ENCODE peak calls at places on chromosome 1, in six cellular contexts. V is body of pancreas; Y is mucosa of descending colon; J is cardiac muscle cell; K is Panc1; I is CD8-positive, alpha-beta T cell. B is an unnamed sample. For H3K4me1, the result is how much of the 10 kb centered on the place peaks cover.

GRCh38 chr1:3564921-3565831 is 46.1 kb downstream of the MEGF6 start:
- DNase-seq in I (peak), V (peak), Y (peak), K (no peak), J (peak), B (no peak)

GRCh38 chr1:234969630-234970370 is 158.8 kb downstream of the TOMM20 start:
- DNase-seq in K (no peak), V (peak), Y (no peak), I (no peak), J (peak), B (peak)

GRCh38 chr1:1347663-1348419 is 1.4 kb downstream of the DVL1 start:
- DNase-seq in V (peak), K (no peak), J (no peak), I (no peak), Y (peak), B (peak)

GRCh38 chr1:11918779-11919519 is 7.3 kb downstream of the KIAA2013 start:
- DNase-seq in K (no peak), V (no peak), I (no peak), J (peak), Y (no peak), B (no peak)

GRCh38 chr1:195748969-195749368 is 859.3 kb downstream of the KCNT2 start:
- DNase-seq in K (no peak), V (no peak), Y (no peak), I (no peak), J (no peak), B (no peak)

GRCh38 chr1:1239247-1239623 is 7.2 kb downstream of the B3GALT6 start:
- DNase-seq in Y (no peak), V (no peak), K (no peak), J (no peak), I (no peak), B (no peak)

GRCh38 chr1:201171063-201172036 is 17.1 kb upstream of the TMEM9 start:
- DNase-seq in J (peak), I (no peak), V (peak), Y (peak), K (no peak), B (peak)

GRCh38 chr1:89890085-89890754 is 69.4 kb downstream of the LRRC8D start:
- DNase-seq in V (peak), K (no peak), I (no peak), J (peak), Y (no peak), B (no peak)

GRCh38 chr1:111960971-111961370 is 28.5 kb downstream of the KCND3 start:
- DNase-seq in V (no peak), I (no peak), Y (no peak), K (no peak), J (no peak), B (no peak)

GRCh38 chr1:24635195-24635843 is 7.8 kb upstream of the SRRM1 start:
- DNase-seq in V (no peak), Y (peak), J (peak), I (no peak), K (peak), B (no peak)

GRCh38 chr1:117674521-117675400 is 68.9 kb downstream of the TENT5C start:
- DNase-seq in I (peak), K (peak), J (peak), V (peak), Y (peak), B (peak)

GRCh38 chr1:20123696-20124450 is 4.5 kb upstream of the PLA2G2D start:
- DNase-seq in V (no peak), K (no peak), Y (no peak), J (peak), I (no peak), B (no peak)

GRCh38 chr1:35187816-35188342 is 5.1 kb downstream of the SFPQ start:
- DNase-seq in J (no peak), I (no peak), K (no peak), V (no peak), Y (no peak), B (no peak)

GRCh38 chr1:35184495-35185199 is 8.3 kb downstream of the SFPQ start:
- DNase-seq in I (no peak), Y (no peak), J (no peak), V (no peak), K (no peak), B (no peak)

GRCh38 chr1:35186239-35186638 is 6.7 kb downstream of the SFPQ start:
- DNase-seq in K (no peak), I (no peak), J (no peak), Y (no peak), V (no peak), B (no peak)

GRCh38 chr1:35181790-35182455 is 11.0 kb downstream of the SFPQ start:
- DNase-seq in Y (no peak), K (no peak), I (no peak), J (no peak), V (no peak), B (no peak)

GRCh38 chr1:35185200-35185599 is 7.7 kb downstream of the SFPQ start:
- DNase-seq in K (no peak), I (no peak), Y (no peak), J (no peak), V (no peak), B (no peak)
- H3K4me1 ChIP-seq in K (under half), I (half or more), Y (under half), J (under half), V (half or more), B (under half)

DNA sequence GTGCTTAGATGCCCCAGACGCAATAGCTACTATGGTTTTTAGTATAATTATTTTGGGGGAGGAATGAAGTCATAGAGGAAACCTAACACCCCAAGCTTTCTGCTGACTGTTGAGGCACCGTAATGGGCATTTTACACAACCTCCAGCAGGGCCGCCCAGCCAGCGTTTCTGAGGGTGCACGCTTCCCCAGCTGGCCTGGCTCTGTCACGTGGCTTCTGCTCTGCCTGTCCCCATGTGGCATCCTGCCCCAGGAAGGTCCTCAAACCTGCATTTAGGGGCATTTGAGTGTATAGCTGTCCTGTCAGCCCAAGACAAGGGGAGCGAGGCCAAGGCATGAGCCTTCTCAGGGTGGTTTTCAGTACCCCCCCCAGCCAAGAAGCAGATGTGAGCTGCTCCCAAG is 10.4 kb upstream of the NEK2 start:
- DNase-seq in I (no peak), J (no peak), V (no peak), Y (no peak), K (no peak), B (no peak)
- H3K4me3 ChIP-seq in I (no peak), J (no peak), V (no peak), Y (no peak), K (no peak), B (no peak)

DNA sequence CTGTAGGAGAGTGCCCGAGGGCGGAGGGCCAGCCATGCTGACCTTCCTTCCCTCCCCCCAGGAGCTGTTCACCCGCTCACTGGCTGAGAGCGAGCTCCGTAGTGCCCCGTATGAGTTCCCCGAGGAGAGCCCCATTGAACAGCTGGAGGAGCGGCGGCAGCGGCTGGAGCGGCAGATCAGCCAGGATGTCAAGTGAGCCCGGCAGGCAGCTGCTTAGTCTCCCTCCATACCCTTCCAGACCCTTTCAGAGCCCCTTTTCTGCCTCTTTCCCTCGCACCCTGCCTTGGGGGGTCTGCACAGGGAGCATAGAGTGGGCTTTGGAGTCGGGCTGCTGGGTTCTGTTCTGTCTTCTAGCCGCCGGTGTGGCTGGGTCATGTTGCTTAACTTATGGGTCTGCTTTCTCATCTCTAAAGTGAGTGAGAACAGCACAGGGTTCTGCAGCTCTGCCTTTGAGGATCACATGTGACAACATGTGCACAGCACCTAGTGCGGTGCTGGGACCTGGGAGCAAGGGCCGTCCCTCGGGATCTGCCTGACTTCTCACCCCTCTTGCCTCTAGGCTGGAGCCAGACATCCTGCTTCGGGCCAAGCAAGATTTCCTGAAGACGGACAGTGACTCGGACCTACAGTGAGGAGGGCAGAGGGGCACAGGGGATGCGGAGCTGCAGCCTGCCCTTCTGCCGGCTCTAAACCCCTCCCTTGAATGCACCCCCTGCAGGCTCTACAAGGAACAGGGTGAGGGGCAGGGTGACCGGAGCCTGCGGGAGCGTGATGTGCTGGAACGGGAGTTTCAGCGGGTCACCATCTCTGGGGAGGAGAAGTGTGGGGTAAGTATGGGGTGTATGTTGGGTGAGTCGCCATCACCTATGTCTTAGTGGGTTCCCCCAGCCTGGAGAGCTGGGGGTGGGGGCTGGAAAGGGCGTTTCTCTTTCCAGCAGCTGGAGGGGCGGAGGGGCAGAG is 6.2 kb downstream of the AMPD2 start:
- DNase-seq in J (no peak), I (no peak), K (no peak), Y (no peak), V (no peak), B (no peak)
- TF ChIP-seq CTCF in J (no peak), I (no peak), K (no peak), Y (no peak), V (no peak), B (no peak)

GRCh38 chr1:155007253-155007828 is 4.7 kb downstream of the ZBTB7B start:
- DNase-seq in Y (peak), K (no peak), V (peak), I (no peak), J (no peak), B (peak)

GRCh38 chr1:155004352-155005075 is 1.9 kb downstream of the ZBTB7B start:
- DNase-seq in I (no peak), J (no peak), K (no peak), Y (no peak), V (no peak), B (peak)

GRCh38 chr1:155008015-155008941 is 5.7 kb downstream of the ZBTB7B start:
- DNase-seq in Y (peak), V (no peak), I (no peak), J (no peak), K (no peak), B (peak)

GRCh38 chr1:155005076-155005971 is 2.7 kb downstream of the ZBTB7B start:
- DNase-seq in I (no peak), V (peak), Y (peak), K (no peak), J (no peak), B (peak)

GRCh38 chr1:155006601-155007101 is 4.0 kb downstream of the ZBTB7B start:
- DNase-seq in Y (no peak), K (no peak), J (peak), I (no peak), V (no peak), B (no peak)
- H3K4me1 ChIP-seq in Y (half or more), K (under half), J (under half), I (half or more), V (half or more), B (under half)

GRCh38 chr1:41660570-41661427 is 176.3 kb upstream of the EDN2 start:
- DNase-seq in I (no peak), J (no peak), K (no peak), V (no peak), Y (no peak), B (no peak)
- H3K4me3 ChIP-seq in I (peak), J (no peak), K (peak), V (no peak), Y (no peak), B (peak)

GRCh38 chr1:116147114-116147510 is 35.9 kb downstream of the MAB21L3 start:
- DNase-seq in K (no peak), V (no peak), J (no peak), I (no peak), Y (no peak), B (no peak)
- TF ChIP-seq CTCF in K (no peak), V (no peak), J (no peak), I (no peak), Y (no peak), B (no peak)

GRCh38 chr1:21637514-21637913 is 31.6 kb downstream of the RAP1GAP start:
- DNase-seq in Y (no peak), K (no peak), J (no peak), I (no peak), V (no peak), B (no peak)
- H3K4me1 ChIP-seq in Y (under half), K (under half), J (under half), I (under half), V (half or more), B (under half)

DNA sequence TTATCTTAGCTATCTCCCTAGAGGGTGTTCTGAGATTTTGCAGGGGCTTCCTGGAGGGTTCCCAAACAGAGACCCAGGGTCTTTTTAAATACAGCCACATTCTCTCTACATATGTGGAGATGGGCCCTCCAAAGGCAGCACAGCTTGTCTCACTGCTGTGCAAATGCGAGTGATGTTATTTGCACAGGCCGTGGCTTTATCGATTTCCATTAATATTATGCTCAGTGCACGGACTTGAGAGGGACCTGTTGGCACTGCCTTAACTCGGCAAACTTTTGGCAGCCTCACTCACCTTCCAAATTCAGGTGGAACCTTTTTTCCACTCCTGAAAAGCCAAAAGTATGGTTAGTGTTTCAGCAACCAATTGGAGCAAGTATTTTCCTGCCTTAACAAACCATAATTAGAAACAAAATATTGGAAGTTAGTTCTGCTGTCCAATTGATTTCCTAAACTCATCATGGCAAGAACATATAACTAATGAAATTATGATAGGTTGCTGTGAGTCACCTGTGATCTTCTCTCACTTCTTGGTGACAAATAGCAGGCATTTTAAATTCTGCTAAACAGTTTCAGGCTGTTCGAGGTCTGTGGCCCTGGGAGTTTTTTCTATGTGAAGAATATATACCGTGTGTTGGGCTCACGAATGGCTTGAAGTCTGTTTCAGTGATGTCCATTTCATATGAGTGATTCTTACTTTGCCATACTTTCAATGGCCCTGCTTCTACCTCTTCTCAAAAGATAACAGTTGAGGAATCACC is 10.9 kb downstream of the LHX9 start:
- DNase-seq in Y (no peak), V (no peak), I (no peak), J (no peak), K (no peak), B (no peak)
- H3K4me3 ChIP-seq in Y (no peak), V (no peak), I (no peak), J (peak), K (no peak), B (no peak)

GRCh38 chr1:172382406-172382805 is 38.1 kb upstream of the C1orf105 start:
- DNase-seq in J (no peak), I (no peak), V (no peak), K (no peak), Y (no peak), B (no peak)
- TF ChIP-seq CTCF in J (no peak), I (no peak), V (no peak), K (no peak), Y (no peak), B (no peak)